ENCODE peak calls at places on chromosomes 5 and 9, in nine cellular contexts. Q is stimulated activated CD4-positive, alpha-beta T cell treated with anti-CD3 and anti-CD28 coated beads, Interleukin-4, amount 100 ng/mL, for 1 hour; L is activated CD8-positive, alpha-beta memory T cell treated with anti-CD3 and anti-CD28 coated beads, Interleukin-2, amount 10 ng/mL, durations not matched to agents 7 days and 5 days; A is amniotic stem cell; H is IMR-90; G is fibroblast of mammary gland; I is Kasumi-1; X is ureter; V is activated naive CD4-positive, alpha-beta T cell treated with Interleukin-2 at 50 U/mL for 16 hours. Y is an unnamed sample.

GRCh38 chr5:106314221-106314824 is 1356.4 kb downstream of the EFNA5 start:
- DNase-seq in A (no peak), L (no peak), V (no peak), G (peak), H (peak), X (no peak), Q (no peak), I (no peak), Y (no peak)

GRCh38 chr9:37144762-37145161 is 24.4 kb downstream of the ZCCHC7 start:
- DNase-seq in A (no peak), Q (no peak), V (no peak), X (no peak), G (peak), I (no peak), H (peak), L (no peak), Y (no peak)

GRCh38 chr9:129455151-129455995 is 165.5 kb downstream of the C9orf50 start:
- DNase-seq in X (no peak), I (no peak), A (no peak), G (no peak), L (no peak), H (no peak), V (no peak), Q (no peak), Y (no peak)

GRCh38 chr5:60350794-60351193 is 349.2 kb downstream of the DEPDC1B start:
- DNase-seq in A (no peak), X (no peak), I (no peak), G (no peak), L (no peak), Q (no peak), V (no peak), H (no peak), Y (no peak)

GRCh38 chr5:131357739-131358561 is 94.1 kb downstream of the CDC42SE2 start:
- DNase-seq in L (peak), Q (peak), H (no peak), I (peak), V (peak), G (peak), X (no peak), A (no peak), Y (peak)

GRCh38 chr5:16049766-16050165 is 129.8 kb downstream of the MARCHF11 start:
- DNase-seq in H (no peak), G (no peak), A (no peak), Q (no peak), I (no peak), L (no peak), V (no peak), X (no peak), Y (no peak)

GRCh38 chr5:83408719-83409118 is 62.8 kb upstream of the VCAN start:
- DNase-seq in X (no peak), H (no peak), G (no peak), I (no peak), Q (no peak), V (no peak), A (no peak), L (no peak), Y (no peak)

GRCh38 chr5:83528439-83528769 is 56.9 kb downstream of the VCAN start:
- DNase-seq in Q (no peak), I (no peak), H (no peak), A (no peak), L (no peak), V (no peak), X (no peak), G (no peak), Y (no peak)

GRCh38 chr9:88524911-88525310 is 10.1 kb upstream of the NXNL2 start:
- DNase-seq in V (no peak), X (no peak), L (no peak), Q (no peak), A (no peak), H (no peak), I (no peak), G (no peak), Y (no peak)

GRCh38 chr9:129835860-129836223 is 584 bp downstream of the USP20 start:
- DNase-seq in X (no peak), H (peak), G (peak), L (no peak), I (no peak), A (no peak), Q (no peak), V (no peak), Y (no peak)

GRCh38 chr9:111362526-111362925 is 32.5 kb upstream of the OR2K2 start:
- DNase-seq in Q (no peak), A (no peak), V (no peak), H (no peak), G (no peak), L (no peak), X (no peak), I (no peak), Y (no peak)

GRCh38 chr9:131942076-131942720 is 137.5 kb downstream of the MED27 start:
- DNase-seq in V (no peak), X (no peak), I (no peak), H (peak), L (no peak), A (no peak), Q (no peak), G (peak), Y (no peak)

GRCh38 chr9:133656211-133657119 is 20.3 kb downstream of the DBH start:
- DNase-seq in G (no peak), L (peak), I (no peak), Q (peak), A (no peak), X (no peak), V (peak), H (no peak), Y (peak)

GRCh38 chr5:93096561-93096960 is 484.5 kb downstream of the NR2F1-AS1 start:
- DNase-seq in V (no peak), A (no peak), X (no peak), H (no peak), L (no peak), Q (no peak), I (no peak), G (no peak), Y (no peak)

GRCh38 chr9:126674365-126675146 is 60.8 kb downstream of the LMX1B start:
- DNase-seq in X (no peak), L (no peak), I (no peak), A (no peak), Q (no peak), V (no peak), H (no peak), G (no peak), Y (no peak)

GRCh38 chr5:82526540-82526939 is 248.4 kb upstream of the RPS23 start:
- DNase-seq in L (no peak), I (no peak), G (no peak), H (no peak), V (no peak), A (no peak), X (no peak), Q (no peak), Y (no peak)

GRCh38 chr5:36521838-36522745 is 84.3 kb upstream of the SLC1A3 start:
- DNase-seq in I (no peak), A (no peak), Q (no peak), V (no peak), L (no peak), X (no peak), G (no peak), H (no peak), Y (no peak)

GRCh38 chr5:114206640-114207039 is 155.2 kb upstream of the KCNN2 start:
- DNase-seq in V (no peak), L (no peak), G (no peak), H (no peak), I (no peak), X (no peak), A (no peak), Q (no peak), Y (no peak)

GRCh38 chr9:114342755-114343440 is 13.2 kb downstream of the ORM2 start:
- DNase-seq in G (no peak), H (no peak), X (no peak), A (no peak), Q (no peak), L (no peak), I (no peak), V (no peak), Y (no peak)

GRCh38 chr9:107809859-107810492 is 320.4 kb upstream of the KLF4 start:
- DNase-seq in X (no peak), Q (no peak), V (no peak), G (no peak), L (no peak), A (no peak), I (no peak), H (peak), Y (no peak)

GRCh38 chr5:102826629-102827028 is 71.5 kb downstream of the PAM start:
- DNase-seq in V (no peak), Q (no peak), L (no peak), X (no peak), G (no peak), I (no peak), A (no peak), H (no peak), Y (no peak)

GRCh38 chr5:160097981-160098380 is 21.3 kb downstream of the PWWP2A start:
- DNase-seq in A (no peak), L (no peak), X (no peak), V (no peak), Q (no peak), G (no peak), H (peak), I (no peak), Y (no peak)

GRCh38 chr9:126886194-126886830 is 25.9 kb downstream of the ZBTB34 start:
- DNase-seq in X (no peak), V (no peak), L (no peak), I (no peak), A (no peak), Q (no peak), G (no peak), H (no peak), Y (no peak)

GRCh38 chr5:179152941-179153340 is 92.8 kb downstream of the ZNF354C start:
- DNase-seq in I (no peak), H (no peak), X (no peak), L (no peak), Q (no peak), G (no peak), V (no peak), A (no peak), Y (no peak)

GRCh38 chr9:101311759-101312420 is 72.9 kb downstream of the BAAT start:
- DNase-seq in H (peak), I (peak), L (no peak), G (peak), Q (no peak), V (no peak), A (peak), X (no peak), Y (no peak)

GRCh38 chr5:26761040-26761439 is 277.3 kb downstream of the CDH9 start:
- DNase-seq in L (no peak), V (no peak), H (no peak), Q (no peak), I (no peak), X (no peak), G (no peak), A (no peak), Y (no peak)

GRCh38 chr5:31144364-31144763 is 49.1 kb upstream of the CDH6 start:
- DNase-seq in L (no peak), G (no peak), I (peak), X (no peak), A (no peak), H (no peak), Q (no peak), V (no peak), Y (no peak)